ENCODE peak calls at places on chromosomes 16 and 17, in eight cellular contexts. One of them, this sample, is unnamed.

GRCh38 chr16:2905241-2905987 is 6.3 kb upstream of the FLYWCH1 start:
- DNase-seq in HEK293T: peak
- DNase-seq in hypothalamus: peak
- DNase-seq in stimulated activated CD4-positive, alpha-beta T cell treated with anti-CD3 and anti-CD28 coated beads, Interleukin-4, amount 100 ng/mL, for 24 hours: peak
- DNase-seq in NCI-H2081: peak
- DNase-seq in heart left ventricle: peak
- DNase-seq in breast epithelium: peak
- DNase-seq in GM13977: peak
- DNase-seq in this sample: peak

GRCh38 chr16:84449156-84450140 is 55.0 kb downstream of the MEAK7 start:
- DNase-seq in NCI-H2081: peak
- DNase-seq in HEK293T: no peak
- DNase-seq in stimulated activated CD4-positive, alpha-beta T cell treated with anti-CD3 and anti-CD28 coated beads, Interleukin-4, amount 100 ng/mL, for 24 hours: no peak
- DNase-seq in hypothalamus: no peak
- DNase-seq in GM13977: no peak
- DNase-seq in heart left ventricle: no peak
- DNase-seq in breast epithelium: no peak
- DNase-seq in this sample: no peak

GRCh38 chr17:61468263-61468907 is 16.2 kb downstream of the TBX4 start:
- DNase-seq in hypothalamus: no peak
- DNase-seq in NCI-H2081: no peak
- DNase-seq in HEK293T: no peak
- DNase-seq in GM13977: no peak
- DNase-seq in breast epithelium: no peak
- DNase-seq in stimulated activated CD4-positive, alpha-beta T cell treated with anti-CD3 and anti-CD28 coated beads, Interleukin-4, amount 100 ng/mL, for 24 hours: no peak
- DNase-seq in heart left ventricle: no peak
- DNase-seq in this sample: no peak

GRCh38 chr17:336110-337021 is 16.2 kb downstream of the RPH3AL start:
- DNase-seq in NCI-H2081: peak
- DNase-seq in HEK293T: no peak
- DNase-seq in heart left ventricle: peak
- DNase-seq in hypothalamus: no peak
- DNase-seq in GM13977: no peak
- DNase-seq in breast epithelium: no peak
- DNase-seq in stimulated activated CD4-positive, alpha-beta T cell treated with anti-CD3 and anti-CD28 coated beads, Interleukin-4, amount 100 ng/mL, for 24 hours: peak
- DNase-seq in this sample: peak

GRCh38 chr17:41785091-41785875 is 1.2 kb downstream of the JUP start:
- DNase-seq in NCI-H2081: no peak
- DNase-seq in breast epithelium: no peak
- DNase-seq in hypothalamus: no peak
- DNase-seq in HEK293T: no peak
- DNase-seq in heart left ventricle: peak
- DNase-seq in stimulated activated CD4-positive, alpha-beta T cell treated with anti-CD3 and anti-CD28 coated beads, Interleukin-4, amount 100 ng/mL, for 24 hours: no peak
- DNase-seq in GM13977: no peak
- DNase-seq in this sample: peak

GRCh38 chr17:62704381-62704971 is 77.0 kb downstream of the MRC2 start:
- DNase-seq in breast epithelium: peak
- DNase-seq in stimulated activated CD4-positive, alpha-beta T cell treated with anti-CD3 and anti-CD28 coated beads, Interleukin-4, amount 100 ng/mL, for 24 hours: no peak
- DNase-seq in GM13977: no peak
- DNase-seq in HEK293T: no peak
- DNase-seq in NCI-H2081: peak
- DNase-seq in hypothalamus: no peak
- DNase-seq in heart left ventricle: no peak
- DNase-seq in this sample: peak

GRCh38 chr17:74325743-74326379 is at the start of gene KIF19:
- DNase-seq in heart left ventricle: peak
- DNase-seq in HEK293T: no peak
- DNase-seq in hypothalamus: peak
- DNase-seq in breast epithelium: no peak
- DNase-seq in stimulated activated CD4-positive, alpha-beta T cell treated with anti-CD3 and anti-CD28 coated beads, Interleukin-4, amount 100 ng/mL, for 24 hours: peak
- DNase-seq in GM13977: peak
- DNase-seq in NCI-H2081: peak
- DNase-seq in this sample: peak

GRCh38 chr16:86038923-86039310 is 140.0 kb downstream of the IRF8 start:
- DNase-seq in hypothalamus: no peak
- DNase-seq in heart left ventricle: no peak
- DNase-seq in GM13977: no peak
- DNase-seq in NCI-H2081: no peak
- DNase-seq in breast epithelium: no peak
- DNase-seq in stimulated activated CD4-positive, alpha-beta T cell treated with anti-CD3 and anti-CD28 coated beads, Interleukin-4, amount 100 ng/mL, for 24 hours: no peak
- DNase-seq in HEK293T: no peak
- DNase-seq in this sample: no peak

GRCh38 chr16:62391940-62392339 is 355.7 kb upstream of the CDH8 start:
- DNase-seq in hypothalamus: no peak
- DNase-seq in NCI-H2081: no peak
- DNase-seq in GM13977: no peak
- DNase-seq in heart left ventricle: no peak
- DNase-seq in breast epithelium: no peak
- DNase-seq in stimulated activated CD4-positive, alpha-beta T cell treated with anti-CD3 and anti-CD28 coated beads, Interleukin-4, amount 100 ng/mL, for 24 hours: no peak
- DNase-seq in HEK293T: no peak
- DNase-seq in this sample: no peak

GRCh38 chr17:79785900-79786810 is 8.2 kb downstream of the CBX2 start:
- DNase-seq in breast epithelium: no peak
- DNase-seq in heart left ventricle: peak
- DNase-seq in hypothalamus: no peak
- DNase-seq in NCI-H2081: no peak
- DNase-seq in GM13977: no peak
- DNase-seq in HEK293T: no peak
- DNase-seq in stimulated activated CD4-positive, alpha-beta T cell treated with anti-CD3 and anti-CD28 coated beads, Interleukin-4, amount 100 ng/mL, for 24 hours: no peak
- DNase-seq in this sample: no peak

GRCh38 chr17:16443390-16444257 is 28.3 kb downstream of the TRPV2 start:
- DNase-seq in stimulated activated CD4-positive, alpha-beta T cell treated with anti-CD3 and anti-CD28 coated beads, Interleukin-4, amount 100 ng/mL, for 24 hours: no peak
- DNase-seq in NCI-H2081: no peak
- DNase-seq in breast epithelium: no peak
- DNase-seq in GM13977: no peak
- DNase-seq in hypothalamus: no peak
- DNase-seq in heart left ventricle: no peak
- DNase-seq in HEK293T: no peak
- DNase-seq in this sample: no peak

GRCh38 chr17:77443743-77444260 is 303.0 kb downstream of the SEC14L1 start:
- DNase-seq in heart left ventricle: no peak
- DNase-seq in hypothalamus: no peak
- DNase-seq in HEK293T: no peak
- DNase-seq in GM13977: no peak
- DNase-seq in stimulated activated CD4-positive, alpha-beta T cell treated with anti-CD3 and anti-CD28 coated beads, Interleukin-4, amount 100 ng/mL, for 24 hours: no peak
- DNase-seq in NCI-H2081: no peak
- DNase-seq in breast epithelium: no peak
- DNase-seq in this sample: no peak

GRCh38 chr16:75379911-75380847 is 53.1 kb downstream of the CFDP1 start:
- DNase-seq in HEK293T: no peak
- DNase-seq in GM13977: peak
- DNase-seq in stimulated activated CD4-positive, alpha-beta T cell treated with anti-CD3 and anti-CD28 coated beads, Interleukin-4, amount 100 ng/mL, for 24 hours: peak
- DNase-seq in heart left ventricle: no peak
- DNase-seq in NCI-H2081: no peak
- DNase-seq in hypothalamus: no peak
- DNase-seq in breast epithelium: no peak
- DNase-seq in this sample: no peak

GRCh38 chr16:6728381-6728780 is 604.3 kb upstream of the RBFOX1 start:
- DNase-seq in breast epithelium: no peak
- DNase-seq in heart left ventricle: no peak
- DNase-seq in GM13977: no peak
- DNase-seq in HEK293T: no peak
- DNase-seq in NCI-H2081: no peak
- DNase-seq in stimulated activated CD4-positive, alpha-beta T cell treated with anti-CD3 and anti-CD28 coated beads, Interleukin-4, amount 100 ng/mL, for 24 hours: no peak
- DNase-seq in hypothalamus: no peak
- DNase-seq in this sample: no peak

GRCh38 chr16:27721548-27722265 is 171.8 kb downstream of the KATNIP start:
- DNase-seq in breast epithelium: peak
- DNase-seq in stimulated activated CD4-positive, alpha-beta T cell treated with anti-CD3 and anti-CD28 coated beads, Interleukin-4, amount 100 ng/mL, for 24 hours: no peak
- DNase-seq in heart left ventricle: peak
- DNase-seq in HEK293T: no peak
- DNase-seq in GM13977: no peak
- DNase-seq in NCI-H2081: no peak
- DNase-seq in hypothalamus: no peak
- DNase-seq in this sample: peak

GRCh38 chr17:3588104-3588503 is 21.1 kb downstream of the TRPV1 start:
- DNase-seq in NCI-H2081: no peak
- DNase-seq in hypothalamus: no peak
- DNase-seq in HEK293T: no peak
- DNase-seq in GM13977: no peak
- DNase-seq in heart left ventricle: no peak
- DNase-seq in breast epithelium: no peak
- DNase-seq in stimulated activated CD4-positive, alpha-beta T cell treated with anti-CD3 and anti-CD28 coated beads, Interleukin-4, amount 100 ng/mL, for 24 hours: no peak
- DNase-seq in this sample: no peak

GRCh38 chr17:13030459-13031305 is 12.9 kb upstream of the ELAC2 start:
- DNase-seq in breast epithelium: no peak
- DNase-seq in stimulated activated CD4-positive, alpha-beta T cell treated with anti-CD3 and anti-CD28 coated beads, Interleukin-4, amount 100 ng/mL, for 24 hours: peak
- DNase-seq in hypothalamus: no peak
- DNase-seq in heart left ventricle: no peak
- DNase-seq in NCI-H2081: peak
- DNase-seq in HEK293T: peak
- DNase-seq in GM13977: peak
- DNase-seq in this sample: no peak

GRCh38 chr16:65309294-65309850 is 187.5 kb upstream of the CDH11 start:
- DNase-seq in breast epithelium: no peak
- DNase-seq in HEK293T: no peak
- DNase-seq in hypothalamus: no peak
- DNase-seq in stimulated activated CD4-positive, alpha-beta T cell treated with anti-CD3 and anti-CD28 coated beads, Interleukin-4, amount 100 ng/mL, for 24 hours: no peak
- DNase-seq in GM13977: no peak
- DNase-seq in heart left ventricle: no peak
- DNase-seq in NCI-H2081: no peak
- DNase-seq in this sample: no peak

GRCh38 chr16:77213542-77214108 is 14.4 kb downstream of the SYCE1L start:
- DNase-seq in NCI-H2081: no peak
- DNase-seq in HEK293T: no peak
- DNase-seq in GM13977: no peak
- DNase-seq in stimulated activated CD4-positive, alpha-beta T cell treated with anti-CD3 and anti-CD28 coated beads, Interleukin-4, amount 100 ng/mL, for 24 hours: no peak
- DNase-seq in breast epithelium: peak
- DNase-seq in hypothalamus: no peak
- DNase-seq in heart left ventricle: peak
- DNase-seq in this sample: peak

GRCh38 chr17:20920813-20921199 is 122.0 kb downstream of the USP22 start:
- DNase-seq in breast epithelium: no peak
- DNase-seq in HEK293T: no peak
- DNase-seq in GM13977: no peak
- DNase-seq in hypothalamus: no peak
- DNase-seq in heart left ventricle: no peak
- DNase-seq in NCI-H2081: no peak
- DNase-seq in stimulated activated CD4-positive, alpha-beta T cell treated with anti-CD3 and anti-CD28 coated beads, Interleukin-4, amount 100 ng/mL, for 24 hours: no peak
- DNase-seq in this sample: no peak

GRCh38 chr16:30113711-30114333 is 485 bp upstream of the GDPD3 start:
- DNase-seq in breast epithelium: no peak
- DNase-seq in stimulated activated CD4-positive, alpha-beta T cell treated with anti-CD3 and anti-CD28 coated beads, Interleukin-4, amount 100 ng/mL, for 24 hours: no peak
- DNase-seq in hypothalamus: no peak
- DNase-seq in GM13977: no peak
- DNase-seq in HEK293T: no peak
- DNase-seq in heart left ventricle: no peak
- DNase-seq in NCI-H2081: no peak
- DNase-seq in this sample: peak

GRCh38 chr17:59149051-59149450 is 5.9 kb downstream of the SKA2 start:
- DNase-seq in stimulated activated CD4-positive, alpha-beta T cell treated with anti-CD3 and anti-CD28 coated beads, Interleukin-4, amount 100 ng/mL, for 24 hours: no peak
- DNase-seq in hypothalamus: no peak
- DNase-seq in breast epithelium: no peak
- DNase-seq in NCI-H2081: no peak
- DNase-seq in GM13977: no peak
- DNase-seq in HEK293T: no peak
- DNase-seq in heart left ventricle: no peak
- DNase-seq in this sample: no peak

This sample was measured in right cardiac atrium.